ENCODE peak calls at places on chromosomes 3 and 15, in ten cellular contexts. Q is heart right ventricle, M is stomach, R is Panc1, A is ascending aorta, J is astrocyte, H is uterus, F is cardiac muscle cell, C is breast epithelium, W is prostate gland. P is an unnamed sample.

GRCh38 chr15:45027220-45027619 is 4.2 kb downstream of the SORD start:
- DNase-seq in A (no peak), Q (no peak), C (no peak), W (no peak), H (no peak), F (peak), M (no peak), R (no peak), J (no peak), P (no peak)

GRCh38 chr3:107857854-107858253 is 233.0 kb downstream of the CD47 start:
- DNase-seq in W (no peak), J (no peak), R (no peak), H (no peak), C (no peak), Q (no peak), F (no peak), M (no peak), A (no peak), P (no peak)

GRCh38 chr15:73681856-73682596 is 2.2 kb upstream of the CD276 start:
- DNase-seq in J (no peak), A (no peak), F (no peak), M (no peak), H (no peak), W (no peak), Q (no peak), C (no peak), R (no peak), P (no peak)

GRCh38 chr3:31945738-31946052 is 35.4 kb downstream of the OSBPL10 start:
- DNase-seq in Q (no peak), C (no peak), R (no peak), A (no peak), H (no peak), J (peak), F (no peak), W (no peak), M (no peak), P (no peak)

GRCh38 chr3:70071138-70071537 is 71.6 kb downstream of the SAMMSON start:
- DNase-seq in R (no peak), J (no peak), A (no peak), Q (no peak), M (no peak), W (no peak), H (no peak), C (no peak), F (no peak), P (no peak)

GRCh38 chr3:183513046-183513706 is 42.3 kb downstream of the KLHL6 start:
- DNase-seq in C (no peak), H (no peak), W (no peak), J (no peak), Q (no peak), A (no peak), F (no peak), R (no peak), M (no peak), P (no peak)

GRCh38 chr3:122974764-122975162 is 52.8 kb downstream of the SEMA5B start:
- DNase-seq in H (peak), A (peak), R (no peak), M (no peak), J (peak), W (no peak), C (no peak), Q (peak), F (no peak), P (peak)

GRCh38 chr3:38533285-38533994 is 37.3 kb downstream of the EXOG start:
- DNase-seq in A (no peak), W (no peak), Q (peak), H (no peak), R (no peak), F (peak), J (no peak), C (no peak), M (no peak), P (no peak)

GRCh38 chr15:68815598-68815997 is 5.1 kb downstream of the ANP32A start:
- DNase-seq in Q (no peak), F (no peak), M (no peak), C (no peak), W (no peak), H (no peak), A (no peak), J (no peak), R (no peak), P (no peak)

GRCh38 chr3:31714512-31714894 is 181.8 kb downstream of the STT3B start:
- DNase-seq in A (no peak), F (no peak), H (no peak), M (no peak), C (no peak), W (no peak), R (no peak), Q (no peak), J (no peak), P (no peak)

GRCh38 chr15:61750271-61751084 is 309.8 kb downstream of the VPS13C start:
- DNase-seq in H (no peak), Q (no peak), R (no peak), W (peak), F (no peak), J (no peak), M (peak), A (no peak), C (peak), P (no peak)

GRCh38 chr15:78406016-78406590 is 31.9 kb upstream of the IREB2 start:
- DNase-seq in W (no peak), R (no peak), Q (no peak), J (no peak), C (no peak), A (no peak), H (no peak), F (no peak), M (no peak), P (no peak)

GRCh38 chr3:13884851-13885703 is 5.2 kb upstream of the WNT7A start:
- DNase-seq in J (no peak), W (peak), Q (no peak), M (peak), C (no peak), F (peak), H (no peak), A (no peak), R (no peak), P (peak)

GRCh38 chr3:123357275-123357674 is 91.6 kb downstream of the ADCY5 start:
- DNase-seq in J (no peak), H (no peak), R (no peak), A (no peak), M (no peak), Q (no peak), F (no peak), W (no peak), C (no peak), P (no peak)

GRCh38 chr3:37531071-37531720 is 330.5 kb upstream of the CTDSPL start:
- DNase-seq in J (no peak), C (no peak), H (no peak), M (no peak), W (no peak), F (no peak), A (no peak), R (no peak), Q (peak), P (no peak)

GRCh38 chr15:25572201-25572600 is 133.4 kb upstream of the UBE3A start:
- DNase-seq in Q (no peak), F (no peak), H (no peak), A (no peak), R (no peak), W (no peak), C (no peak), J (no peak), M (no peak), P (no peak)

GRCh38 chr15:80105193-80105984 is 45.9 kb downstream of the ZFAND6 start:
- DNase-seq in F (no peak), M (no peak), A (no peak), Q (no peak), R (no peak), C (no peak), J (peak), H (no peak), W (no peak), P (no peak)

GRCh38 chr3:55066406-55067128 is 138.7 kb upstream of the LRTM1 start:
- DNase-seq in C (no peak), F (no peak), H (peak), J (no peak), M (no peak), R (no peak), W (no peak), Q (no peak), A (no peak), P (no peak)

GRCh38 chr15:57306305-57306943 is 69.9 kb upstream of the CGNL1 start:
- DNase-seq in C (peak), M (peak), F (peak), Q (peak), J (no peak), H (peak), A (peak), W (peak), R (peak), P (peak)

GRCh38 chr15:25587616-25588340 is 149.0 kb upstream of the UBE3A start:
- DNase-seq in C (no peak), A (no peak), Q (no peak), W (no peak), M (no peak), J (no peak), R (no peak), F (no peak), H (no peak), P (no peak)

GRCh38 chr3:90091557-90091956 is 984.1 kb downstream of the EPHA3 start:
- DNase-seq in Q (no peak), J (peak), F (peak), C (no peak), R (no peak), M (no peak), A (no peak), H (no peak), W (peak), P (peak)

GRCh38 chr15:78925076-78925624 is 19.7 kb downstream of the CTSH start:
- DNase-seq in M (no peak), R (no peak), W (no peak), F (no peak), Q (no peak), A (no peak), J (no peak), H (no peak), C (no peak), P (peak)

GRCh38 chr3:32372213-32372490 is 19.5 kb upstream of the CMTM7 start:
- DNase-seq in M (no peak), H (no peak), J (no peak), A (no peak), Q (no peak), R (no peak), F (no peak), W (no peak), C (no peak), P (no peak)

GRCh38 chr15:42954291-42954690 is 33.7 kb upstream of the TTBK2 start:
- DNase-seq in A (no peak), Q (no peak), R (no peak), F (no peak), W (no peak), H (no peak), J (no peak), C (no peak), M (no peak), P (no peak)

GRCh38 chr3:131218196-131218595 is 163.4 kb upstream of the NUDT16 start:
- DNase-seq in W (no peak), Q (no peak), F (no peak), M (no peak), R (no peak), C (no peak), A (no peak), H (no peak), J (peak), P (no peak)

GRCh38 chr3:119494597-119494996 is 3.8 kb upstream of the TIMMDC1 start:
- DNase-seq in M (no peak), C (no peak), A (no peak), F (no peak), R (no peak), Q (no peak), W (no peak), H (no peak), J (no peak), P (no peak)

GRCh38 chr3:126968328-126968994 is 14.5 kb upstream of the PLXNA1 start:
- DNase-seq in Q (no peak), R (no peak), F (no peak), W (no peak), A (no peak), C (no peak), J (no peak), M (no peak), H (no peak), P (no peak)

GRCh38 chr3:128438488-128439072 is 28.1 kb downstream of the DNAJB8 start:
- DNase-seq in W (no peak), J (no peak), Q (no peak), C (no peak), M (no peak), R (no peak), F (peak), H (no peak), A (no peak), P (no peak)
- TF ChIP-seq CTCF in W (no peak), J (no peak), Q (peak), C (no peak), M (no peak), R (peak), F (peak), H (no peak), A (no peak), P (no peak)

GRCh38 chr3:18669374-18669773 is 244.2 kb upstream of the SATB1 start:
- DNase-seq in F (no peak), W (no peak), A (no peak), Q (no peak), C (no peak), J (no peak), M (no peak), R (no peak), H (no peak), P (no peak)
- H3K27ac ChIP-seq in F (no peak), W (no peak), A (no peak), Q (no peak), C (no peak), J (no peak), M (no peak), R (no peak), H (no peak), P (no peak)

GRCh38 chr15:37995461-37996347 is 61.3 kb downstream of the TMCO5A start:
- DNase-seq in C (no peak), R (no peak), F (peak), W (no peak), M (no peak), Q (no peak), A (no peak), J (peak), H (peak), P (no peak)
- H3K4me3 ChIP-seq in C (no peak), R (no peak), F (no peak), W (no peak), M (no peak), Q (no peak), A (no peak), J (peak), H (no peak), P (peak)

GRCh38 chr3:97259263-97259662 is 444.9 kb downstream of the EPHA6 start:
- DNase-seq in C (no peak), M (no peak), J (no peak), F (no peak), A (no peak), Q (no peak), R (no peak), H (no peak), W (no peak), P (no peak)

GRCh38 chr3:97257942-97258341 is 443.5 kb downstream of the EPHA6 start:
- DNase-seq in Q (no peak), R (no peak), C (no peak), W (no peak), F (no peak), H (no peak), J (no peak), A (no peak), M (no peak), P (no peak)

DNA sequence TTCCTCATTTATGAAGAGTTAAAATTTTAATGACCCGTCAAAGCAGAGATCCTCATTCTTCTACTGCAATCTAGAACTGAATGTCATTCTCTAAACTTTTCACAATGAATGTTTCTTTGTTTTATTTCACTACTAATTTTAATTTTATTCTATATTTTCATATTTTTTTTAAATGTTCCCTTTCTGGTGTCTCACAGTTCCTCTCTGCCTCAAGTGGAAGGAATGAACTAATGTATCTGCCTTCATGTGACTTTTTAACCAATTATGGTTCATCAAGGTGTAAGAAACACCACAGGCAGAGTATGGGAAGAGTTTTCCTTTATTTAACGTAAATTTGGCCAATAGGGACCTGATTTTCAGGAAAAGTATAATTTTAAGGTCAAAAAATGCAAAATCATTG is 441.7 kb downstream of the EPHA6 start:
- DNase-seq in W (no peak), J (no peak), M (no peak), A (no peak), C (no peak), H (no peak), F (no peak), Q (no peak), R (no peak), P (no peak)
- TF ChIP-seq CTCF in W (no peak), J (no peak), M (no peak), A (no peak), C (no peak), H (no peak), F (no peak), Q (no peak), R (no peak), P (no peak)

P was measured in dorsolateral prefrontal cortex.